ENCODE peak calls at places on chromosomes 2 and 18, in eight cellular contexts. One of them, this sample, is unnamed.

GRCh38 chr18:74303936-74304335 is 11.7 kb upstream of the C18orf63 start:
- DNase-seq in DMS153: no peak
- DNase-seq in type B pancreatic cell: no peak
- DNase-seq in K562: no peak
- DNase-seq in KBM-7: no peak
- DNase-seq in H4: peak
- DNase-seq in A549: no peak
- DNase-seq in GM04503: no peak
- DNase-seq in this sample: no peak

GRCh38 chr2:23465982-23466381 is 81.0 kb downstream of the KLHL29 start:
- DNase-seq in K562: no peak
- DNase-seq in KBM-7: no peak
- DNase-seq in GM04503: no peak
- DNase-seq in H4: no peak
- DNase-seq in A549: no peak
- DNase-seq in type B pancreatic cell: no peak
- DNase-seq in DMS153: no peak
- DNase-seq in this sample: no peak

GRCh38 chr18:74556166-74556565 is 21.9 kb downstream of the CNDP1 start:
- DNase-seq in A549: no peak
- DNase-seq in GM04503: no peak
- DNase-seq in H4: no peak
- DNase-seq in KBM-7: no peak
- DNase-seq in K562: no peak
- DNase-seq in type B pancreatic cell: no peak
- DNase-seq in DMS153: no peak
- DNase-seq in this sample: no peak

GRCh38 chr2:101231253-101231652 is 21.4 kb upstream of the CNOT11 start:
- DNase-seq in type B pancreatic cell: no peak
- DNase-seq in KBM-7: no peak
- DNase-seq in K562: no peak
- DNase-seq in A549: no peak
- DNase-seq in DMS153: no peak
- DNase-seq in H4: no peak
- DNase-seq in GM04503: no peak
- DNase-seq in this sample: no peak

GRCh38 chr18:41266616-41267015 is 688.4 kb upstream of the PIK3C3 start:
- DNase-seq in type B pancreatic cell: no peak
- DNase-seq in GM04503: no peak
- DNase-seq in KBM-7: no peak
- DNase-seq in H4: peak
- DNase-seq in A549: no peak
- DNase-seq in K562: no peak
- DNase-seq in DMS153: no peak
- DNase-seq in this sample: no peak

GRCh38 chr2:220015576-220015975 is 388.1 kb downstream of the SLC4A3 start:
- DNase-seq in A549: no peak
- DNase-seq in H4: no peak
- DNase-seq in type B pancreatic cell: no peak
- DNase-seq in K562: no peak
- DNase-seq in KBM-7: no peak
- DNase-seq in GM04503: no peak
- DNase-seq in DMS153: no peak
- DNase-seq in this sample: peak

GRCh38 chr18:10234912-10235439 is 219.5 kb upstream of the APCDD1 start:
- DNase-seq in type B pancreatic cell: no peak
- DNase-seq in GM04503: peak
- DNase-seq in KBM-7: no peak
- DNase-seq in A549: no peak
- DNase-seq in DMS153: no peak
- DNase-seq in K562: no peak
- DNase-seq in H4: no peak
- DNase-seq in this sample: no peak

GRCh38 chr2:169081551-169081950 is 12.2 kb downstream of the DHRS9 start:
- DNase-seq in H4: no peak
- DNase-seq in A549: no peak
- DNase-seq in K562: no peak
- DNase-seq in DMS153: no peak
- DNase-seq in type B pancreatic cell: no peak
- DNase-seq in KBM-7: no peak
- DNase-seq in GM04503: no peak
- DNase-seq in this sample: no peak

GRCh38 chr2:393711-394696 is 106.1 kb upstream of the ALKAL2 start:
- DNase-seq in GM04503: peak
- DNase-seq in H4: peak
- DNase-seq in DMS153: peak
- DNase-seq in A549: no peak
- DNase-seq in K562: peak
- DNase-seq in KBM-7: peak
- DNase-seq in type B pancreatic cell: no peak
- DNase-seq in this sample: no peak

GRCh38 chr2:74576151-74576755 is 21.7 kb downstream of the DOK1 start:
- DNase-seq in H4: no peak
- DNase-seq in type B pancreatic cell: no peak
- DNase-seq in K562: peak
- DNase-seq in GM04503: peak
- DNase-seq in DMS153: no peak
- DNase-seq in A549: no peak
- DNase-seq in KBM-7: peak
- DNase-seq in this sample: no peak